ENCODE peak calls at places on chromosome 9, in eight cellular contexts. S is K562, D is Right ventricle myocardium inferior, A is upper lobe of right lung, R is left ventricle myocardium superior, E is PC-3, X is left cardiac atrium, H is Right ventricle myocardium superior. C is an unnamed sample.

GRCh38 chr9:90929616-90930015 is 128.0 kb downstream of the SYK start:
- ATAC-seq in S (no peak), H (no peak), A (no peak), E (no peak), X (no peak), D (peak), R (no peak), C (no peak)

GRCh38 chr9:34070601-34071340 is 22.1 kb upstream of the UBAP2 start:
- ATAC-seq in D (no peak), A (no peak), S (no peak), H (no peak), E (no peak), R (no peak), X (no peak), C (no peak)

GRCh38 chr9:120382453-120382852 is 197.5 kb downstream of the CDK5RAP2 start:
- ATAC-seq in X (no peak), R (no peak), D (no peak), A (no peak), E (no peak), H (no peak), S (no peak), C (no peak)

GRCh38 chr9:34592895-34593601 is 3.5 kb upstream of the CNTFR start:
- ATAC-seq in H (peak), R (peak), D (peak), X (peak), S (peak), A (peak), E (peak), C (no peak)

GRCh38 chr9:35341585-35341984 is 148.3 kb upstream of the RUSC2 start:
- ATAC-seq in E (no peak), D (peak), R (peak), S (no peak), H (peak), X (peak), A (peak), C (no peak)

GRCh38 chr9:93098236-93098946 is 2.4 kb downstream of the CARD19 start:
- ATAC-seq in A (peak), E (peak), R (peak), X (peak), H (peak), S (no peak), D (peak), C (peak)

GRCh38 chr9:89350988-89351557 is 32.8 kb downstream of the SECISBP2 start:
- ATAC-seq in D (peak), S (no peak), X (peak), R (peak), E (no peak), H (peak), A (no peak), C (no peak)

GRCh38 chr9:133238851-133239532 is 29.9 kb upstream of the OBP2B start:
- ATAC-seq in H (peak), R (peak), E (no peak), S (peak), D (peak), A (peak), X (peak), C (peak)

GRCh38 chr9:19223724-19224123 is 6.8 kb upstream of the DENND4C start:
- ATAC-seq in R (peak), H (peak), D (no peak), A (peak), S (peak), E (no peak), X (peak), C (no peak)

GRCh38 chr9:89422151-89422918 is 75.6 kb downstream of the SEMA4D start:
- ATAC-seq in D (no peak), A (peak), S (no peak), H (no peak), R (no peak), X (peak), E (no peak), C (peak)

C was measured in activated T-helper 17 cell treated with anti-CD3 and anti-CD28 coated beads, Interleukin-2, amount 50 U/mL, for 72 hours.